ENCODE peak calls at places on chromosomes 16 and 17, in seven cellular contexts. One of them, this sample, is unnamed.
A peak's percentile ranks its signal among the peaks of the same experiment; 100 is the strongest.

GRCh38 chr16:3881499-3881995 is 1.0 kb upstream of the CREBBP start:
- DNase-seq in testis: no peak
- DNase-seq in lower lobe of right lung: no peak
- DNase-seq in sigmoid colon: no peak
- DNase-seq in tibial artery: peak; percentile 69
- DNase-seq in hepatocyte: peak; percentile 51
- DNase-seq in ascending aorta: peak; percentile 62
- DNase-seq in this sample: peak; percentile 25

GRCh38 chr16:75256059-75256870 is 4.8 kb upstream of the BCAR1 start:
- DNase-seq in tibial artery: peak; percentile 87
- DNase-seq in sigmoid colon: peak; percentile 70
- DNase-seq in ascending aorta: peak; percentile 86
- DNase-seq in lower lobe of right lung: peak; percentile 63
- DNase-seq in testis: no peak
- DNase-seq in hepatocyte: peak; percentile 24
- DNase-seq in this sample: peak; percentile 45

GRCh38 chr17:83078378-83079339 is 750 bp upstream of the METRNL start:
- DNase-seq in ascending aorta: no peak
- DNase-seq in tibial artery: no peak
- DNase-seq in lower lobe of right lung: peak; percentile 66
- DNase-seq in testis: no peak
- DNase-seq in sigmoid colon: peak; percentile 80
- DNase-seq in hepatocyte: peak; percentile 58
- DNase-seq in this sample: peak; percentile 44

GRCh38 chr16:17827313-17827712 is 356.6 kb upstream of the XYLT1 start:
- DNase-seq in ascending aorta: no peak
- DNase-seq in tibial artery: no peak
- DNase-seq in hepatocyte: no peak
- DNase-seq in sigmoid colon: no peak
- DNase-seq in testis: no peak
- DNase-seq in lower lobe of right lung: no peak
- DNase-seq in this sample: no peak

GRCh38 chr17:31373150-31374082 is 18.1 kb upstream of the RAB11FIP4 start:
- DNase-seq in testis: no peak
- DNase-seq in tibial artery: no peak
- DNase-seq in lower lobe of right lung: no peak
- DNase-seq in sigmoid colon: no peak
- DNase-seq in ascending aorta: no peak
- DNase-seq in hepatocyte: peak; percentile 57
- DNase-seq in this sample: no peak

GRCh38 chr16:3755249-3755648 is 37.9 kb upstream of the TRAP1 start:
- DNase-seq in tibial artery: no peak
- DNase-seq in lower lobe of right lung: no peak
- DNase-seq in sigmoid colon: no peak
- DNase-seq in ascending aorta: no peak
- DNase-seq in testis: no peak
- DNase-seq in hepatocyte: no peak
- DNase-seq in this sample: no peak

GRCh38 chr16:22035094-22035675 is 27.3 kb downstream of the MOSMO start:
- DNase-seq in hepatocyte: no peak
- DNase-seq in lower lobe of right lung: no peak
- DNase-seq in tibial artery: no peak
- DNase-seq in ascending aorta: no peak
- DNase-seq in sigmoid colon: no peak
- DNase-seq in testis: no peak
- DNase-seq in this sample: no peak

GRCh38 chr17:41728056-41728455 is 6.4 kb downstream of the HAP1 start:
- DNase-seq in testis: no peak
- DNase-seq in lower lobe of right lung: no peak
- DNase-seq in sigmoid colon: no peak
- DNase-seq in ascending aorta: no peak
- DNase-seq in tibial artery: no peak
- DNase-seq in hepatocyte: no peak
- DNase-seq in this sample: no peak

GRCh38 chr16:79638386-79639106 is 38.0 kb upstream of the MAF start:
- DNase-seq in tibial artery: no peak
- DNase-seq in ascending aorta: no peak
- DNase-seq in sigmoid colon: no peak
- DNase-seq in hepatocyte: no peak
- DNase-seq in lower lobe of right lung: no peak
- DNase-seq in testis: no peak
- DNase-seq in this sample: no peak

GRCh38 chr17:58337126-58337599 is 8.6 kb upstream of the TSPOAP1 start:
- DNase-seq in tibial artery: no peak
- DNase-seq in lower lobe of right lung: no peak
- DNase-seq in sigmoid colon: no peak
- DNase-seq in hepatocyte: no peak
- DNase-seq in ascending aorta: no peak
- DNase-seq in testis: no peak
- DNase-seq in this sample: no peak

GRCh38 chr16:10612649-10613179 is 32.3 kb upstream of the EMP2 start:
- DNase-seq in lower lobe of right lung: no peak
- DNase-seq in tibial artery: no peak
- DNase-seq in testis: no peak
- DNase-seq in ascending aorta: no peak
- DNase-seq in sigmoid colon: no peak
- DNase-seq in hepatocyte: no peak
- DNase-seq in this sample: no peak

DNA sequence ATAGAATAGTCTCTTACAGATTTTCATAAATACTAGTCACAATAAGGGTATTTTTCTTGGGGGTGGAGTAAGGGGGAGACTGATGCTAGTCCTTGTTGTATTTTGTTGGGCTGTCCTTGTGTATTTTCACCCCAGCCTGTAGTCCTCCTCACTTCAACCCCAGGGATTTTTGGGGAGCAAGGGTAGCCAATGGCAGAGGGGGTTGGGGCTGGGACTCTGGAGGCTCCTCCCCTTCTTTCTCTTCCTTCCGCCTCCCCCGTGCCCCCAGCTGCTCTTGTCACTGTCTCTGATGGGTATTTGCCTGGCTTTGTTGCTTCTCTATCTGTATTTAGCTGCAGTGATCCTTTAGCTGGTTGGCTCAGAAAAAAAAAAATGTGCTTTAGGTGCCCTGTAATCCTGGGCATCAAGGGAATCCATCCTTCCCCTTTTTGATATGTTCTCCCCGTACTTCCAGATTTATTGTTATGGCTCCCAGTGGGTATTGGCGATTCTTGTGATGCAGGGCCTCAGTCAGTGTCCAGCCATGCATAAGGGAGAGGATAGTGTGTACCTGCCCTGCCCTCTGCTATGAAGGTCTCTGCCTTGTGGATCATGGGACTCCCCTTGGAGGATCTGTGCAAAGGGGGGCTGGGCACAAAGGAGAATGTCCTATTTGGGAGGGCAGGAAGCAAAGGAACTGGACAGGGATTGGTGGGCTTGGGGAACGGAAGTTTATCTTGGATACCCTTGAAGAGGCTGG is 16.5 kb downstream of the SNF8 start:
- DNase-seq in lower lobe of right lung: no peak
- DNase-seq in testis: no peak
- DNase-seq in tibial artery: no peak
- DNase-seq in hepatocyte: no peak
- DNase-seq in ascending aorta: no peak
- DNase-seq in sigmoid colon: no peak
- DNase-seq in this sample: no peak
- TF ChIP-seq CTCF in lower lobe of right lung: no peak
- TF ChIP-seq CTCF in testis: no peak
- TF ChIP-seq CTCF in tibial artery: no peak
- TF ChIP-seq CTCF in hepatocyte: no peak
- TF ChIP-seq CTCF in ascending aorta: no peak
- TF ChIP-seq CTCF in sigmoid colon: no peak
- TF ChIP-seq CTCF in this sample: no peak

GRCh38 chr17:79938696-79939435 is 96.8 kb downstream of the TBC1D16 start:
- DNase-seq in sigmoid colon: no peak
- DNase-seq in hepatocyte: no peak
- DNase-seq in lower lobe of right lung: peak; percentile 22
- DNase-seq in ascending aorta: no peak
- DNase-seq in tibial artery: no peak
- DNase-seq in testis: no peak
- DNase-seq in this sample: no peak

GRCh38 chr17:79937435-79937870 is 98.2 kb upstream of the CBX4 start:
- DNase-seq in testis: no peak
- DNase-seq in ascending aorta: no peak
- DNase-seq in tibial artery: no peak
- DNase-seq in hepatocyte: no peak
- DNase-seq in sigmoid colon: no peak
- DNase-seq in lower lobe of right lung: no peak
- DNase-seq in this sample: no peak

GRCh38 chr17:79936661-79937434 is 97.6 kb upstream of the CBX4 start:
- DNase-seq in sigmoid colon: no peak
- DNase-seq in hepatocyte: no peak
- DNase-seq in testis: no peak
- DNase-seq in tibial artery: no peak
- DNase-seq in ascending aorta: no peak
- DNase-seq in lower lobe of right lung: no peak
- DNase-seq in this sample: no peak

GRCh38 chr17:79939755-79940154 is 95.9 kb downstream of the TBC1D16 start:
- DNase-seq in hepatocyte: no peak
- DNase-seq in sigmoid colon: no peak
- DNase-seq in lower lobe of right lung: peak; percentile 10
- DNase-seq in tibial artery: peak; percentile 24
- DNase-seq in testis: no peak
- DNase-seq in ascending aorta: no peak
- DNase-seq in this sample: no peak

GRCh38 chr17:79937981-79938695 is 97.5 kb downstream of the TBC1D16 start:
- DNase-seq in ascending aorta: no peak
- DNase-seq in lower lobe of right lung: no peak
- DNase-seq in testis: no peak
- DNase-seq in tibial artery: no peak
- DNase-seq in sigmoid colon: no peak
- DNase-seq in hepatocyte: no peak
- DNase-seq in this sample: no peak
- H3K4me1 ChIP-seq in ascending aorta: no peaks in the 10 kb centered on the region
- H3K4me1 ChIP-seq in lower lobe of right lung: peaks cover 34% of the 10 kb centered on the region
- H3K4me1 ChIP-seq in testis: peaks cover 25% of the 10 kb centered on the region
- H3K4me1 ChIP-seq in tibial artery: peaks cover 6% of the 10 kb centered on the region
- H3K4me1 ChIP-seq in sigmoid colon: no peaks in the 10 kb centered on the region
- H3K4me1 ChIP-seq in hepatocyte: peaks cover 9% of the 10 kb centered on the region
- H3K4me1 ChIP-seq in this sample: no peaks in the 10 kb centered on the region

GRCh38 chr16:85755929-85756768 is 5.3 kb upstream of the C16orf74 start:
- DNase-seq in testis: no peak
- DNase-seq in ascending aorta: no peak
- DNase-seq in hepatocyte: no peak
- DNase-seq in lower lobe of right lung: peak; percentile 28
- DNase-seq in tibial artery: no peak
- DNase-seq in sigmoid colon: no peak
- DNase-seq in this sample: no peak
- H3K27ac ChIP-seq in testis: no peak overlapping the region
- H3K27ac ChIP-seq in ascending aorta: no peak overlapping the region
- H3K27ac ChIP-seq in hepatocyte: no peak overlapping the region
- H3K27ac ChIP-seq in lower lobe of right lung: no peak overlapping the region
- H3K27ac ChIP-seq in tibial artery: no peak overlapping the region
- H3K27ac ChIP-seq in sigmoid colon: no peak overlapping the region
- H3K27ac ChIP-seq in this sample: no peak overlapping the region

DNA sequence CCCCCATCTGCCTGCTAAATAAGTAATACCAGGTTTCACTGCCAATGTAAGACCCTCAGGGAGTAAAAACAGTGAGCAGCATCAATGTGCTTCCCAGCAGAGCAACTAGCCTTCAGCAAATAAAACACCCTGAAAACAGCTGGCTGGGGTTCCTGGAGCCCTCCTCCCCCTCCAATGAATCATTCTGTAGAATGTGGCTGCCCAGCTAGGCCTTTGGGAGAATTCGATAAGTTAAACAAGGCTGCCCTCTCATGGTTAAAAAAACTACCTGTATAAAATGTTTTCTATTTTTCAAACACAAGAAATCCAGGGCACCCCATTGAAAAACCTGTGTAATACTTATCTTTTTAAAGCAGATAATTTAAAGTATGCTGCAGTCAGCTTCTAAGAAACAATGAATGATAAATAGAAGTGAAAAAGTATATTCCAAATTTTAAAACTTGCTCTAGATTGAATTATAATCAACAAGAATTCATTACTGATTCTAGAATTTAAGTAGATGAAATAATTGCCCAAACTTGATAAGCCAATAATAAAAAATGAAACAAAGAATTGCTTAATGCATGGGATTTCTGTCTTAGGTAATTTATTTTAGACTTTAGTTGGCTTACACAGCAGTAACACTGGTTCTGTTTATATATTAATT is 9.4 kb upstream of the TOM1L1 start:
- DNase-seq in lower lobe of right lung: no peak
- DNase-seq in testis: no peak
- DNase-seq in hepatocyte: peak; percentile 85
- DNase-seq in sigmoid colon: no peak
- DNase-seq in tibial artery: no peak
- DNase-seq in ascending aorta: no peak
- DNase-seq in this sample: no peak
- TF ChIP-seq CTCF in lower lobe of right lung: peak; percentile 14
- TF ChIP-seq CTCF in testis: no peak
- TF ChIP-seq CTCF in hepatocyte: peak; percentile 74
- TF ChIP-seq CTCF in sigmoid colon: no peak
- TF ChIP-seq CTCF in tibial artery: no peak
- TF ChIP-seq CTCF in ascending aorta: peak; percentile 37
- TF ChIP-seq CTCF in this sample: no peak

GRCh38 chr17:20172378-20172775 is 163.2 kb downstream of the SPECC1 start:
- DNase-seq in sigmoid colon: no peak
- DNase-seq in hepatocyte: no peak
- DNase-seq in ascending aorta: no peak
- DNase-seq in lower lobe of right lung: no peak
- DNase-seq in testis: no peak
- DNase-seq in tibial artery: no peak
- DNase-seq in this sample: no peak
- H3K4me1 ChIP-seq in sigmoid colon: no peaks in the 10 kb centered on the region
- H3K4me1 ChIP-seq in hepatocyte: peaks cover 21% of the 10 kb centered on the region
- H3K4me1 ChIP-seq in ascending aorta: no peaks in the 10 kb centered on the region
- H3K4me1 ChIP-seq in lower lobe of right lung: no peaks in the 10 kb centered on the region
- H3K4me1 ChIP-seq in testis: peaks cover 9% of the 10 kb centered on the region
- H3K4me1 ChIP-seq in tibial artery: peaks cover 16% of the 10 kb centered on the region
- H3K4me1 ChIP-seq in this sample: no peaks in the 10 kb centered on the region

DNA sequence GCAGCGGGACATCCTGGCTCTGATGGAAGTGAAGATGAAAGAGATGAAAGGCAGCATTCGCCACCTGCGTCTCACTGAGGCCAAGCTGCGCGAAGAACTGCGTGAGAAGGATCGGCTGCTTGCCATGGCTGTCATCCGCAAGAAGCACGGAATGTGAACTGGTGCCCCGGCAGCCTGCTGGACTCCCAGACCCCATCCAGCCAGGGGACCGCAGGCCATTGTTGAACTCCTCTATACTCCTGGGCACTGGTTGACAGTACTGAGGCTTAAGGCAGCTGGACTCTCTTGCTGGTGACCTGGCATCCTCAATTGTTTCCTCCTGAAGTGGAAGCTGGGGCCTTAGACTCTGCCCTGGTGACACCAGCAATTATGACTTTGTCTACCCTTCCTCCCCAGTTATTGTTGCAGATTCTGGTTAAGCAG is 1.2 kb downstream of the THAP11 start:
- DNase-seq in tibial artery: no peak
- DNase-seq in testis: no peak
- DNase-seq in ascending aorta: no peak
- DNase-seq in lower lobe of right lung: no peak
- DNase-seq in hepatocyte: no peak
- DNase-seq in sigmoid colon: peak; percentile 73
- DNase-seq in this sample: no peak
- H3K27ac ChIP-seq in tibial artery: peak overlapping the region; percentile 97
- H3K27ac ChIP-seq in testis: peak overlapping the region; percentile 100
- H3K27ac ChIP-seq in ascending aorta: peak overlapping the region; percentile 98
- H3K27ac ChIP-seq in lower lobe of right lung: peak overlapping the region; percentile 98
- H3K27ac ChIP-seq in hepatocyte: peak overlapping the region; percentile 99
- H3K27ac ChIP-seq in sigmoid colon: peak overlapping the region; percentile 99
- H3K27ac ChIP-seq in this sample: peak overlapping the region; percentile 99

This sample was measured in uterus.